ENCODE peak calls at places on chromosomes 1 and 21, in seven cellular contexts. L, R, X, F, G, E and B are unnamed samples.

GRCh38 chr1:201954263-201955008 is 867 bp upstream of the TIMM17A start:
- DNase-seq in G (no peak), X (peak), R (no peak), F (no peak), E (no peak), L (peak), B (no peak)

GRCh38 chr1:203661572-203661971 is 34.9 kb downstream of the ATP2B4 start:
- DNase-seq in X (no peak), L (no peak), R (peak), E (no peak), F (no peak), G (peak), B (no peak)

GRCh38 chr1:210754931-210755670 is 378.8 kb downstream of the KCNH1 start:
- DNase-seq in R (no peak), E (no peak), X (no peak), F (no peak), G (no peak), L (no peak), B (no peak)

GRCh38 chr1:150006881-150007401 is 3.6 kb downstream of the OTUD7B start:
- DNase-seq in R (no peak), G (no peak), E (no peak), F (no peak), L (no peak), X (peak), B (no peak)

GRCh38 chr1:64856564-64856963 is 109.8 kb downstream of the JAK1 start:
- DNase-seq in X (no peak), R (no peak), E (no peak), G (no peak), L (no peak), F (no peak), B (no peak)

GRCh38 chr1:206955476-206956312 is 9.4 kb upstream of the PIGR start:
- DNase-seq in X (peak), L (no peak), F (no peak), E (no peak), G (peak), R (no peak), B (no peak)

GRCh38 chr1:240027059-240027462 is 64.6 kb upstream of the FMN2 start:
- DNase-seq in E (no peak), G (peak), X (peak), L (peak), F (no peak), R (no peak), B (peak)

GRCh38 chr1:211736351-211736915 is 61.0 kb upstream of the NEK2 start:
- DNase-seq in R (no peak), F (no peak), L (no peak), E (no peak), G (no peak), X (no peak), B (no peak)

GRCh38 chr21:42546433-42546832 is 32.8 kb downstream of the SLC37A1 start:
- DNase-seq in R (no peak), F (no peak), X (no peak), L (no peak), G (no peak), E (no peak), B (no peak)

GRCh38 chr1:171590022-171590421 is 32.0 kb upstream of the MYOCOS start:
- DNase-seq in X (no peak), R (no peak), L (no peak), G (no peak), E (no peak), F (no peak), B (no peak)

GRCh38 chr1:214044438-214045214 is 56.9 kb downstream of the PROX1 start:
- DNase-seq in L (peak), E (no peak), X (no peak), F (no peak), G (peak), R (no peak), B (no peak)

GRCh38 chr1:74468982-74469603 is 43.3 kb downstream of the LRRC53 start:
- DNase-seq in L (no peak), R (peak), E (no peak), F (no peak), G (peak), X (peak), B (peak)

GRCh38 chr1:18809953-18810899 is 49.2 kb downstream of the TAS1R2 start:
- DNase-seq in F (no peak), E (no peak), L (no peak), X (no peak), G (no peak), R (no peak), B (no peak)

GRCh38 chr1:112957133-112957812 is 1.3 kb upstream of the SLC16A1 start:
- DNase-seq in R (peak), F (peak), L (peak), G (peak), X (no peak), E (peak), B (peak)

GRCh38 chr1:112257043-112257835 is 138.8 kb upstream of the CTTNBP2NL start:
- DNase-seq in L (no peak), G (no peak), F (no peak), X (no peak), R (no peak), E (no peak), B (no peak)

GRCh38 chr1:153774780-153775431 is at the start of gene SLC27A3:
- DNase-seq in E (peak), R (peak), L (peak), X (peak), F (no peak), G (no peak), B (peak)

GRCh38 chr1:181345146-181345545 is 138.2 kb upstream of the CACNA1E start:
- DNase-seq in L (no peak), E (no peak), R (no peak), F (no peak), X (no peak), G (no peak), B (no peak)

GRCh38 chr1:226111865-226112395 is 49.4 kb downstream of the H3-3A start:
- DNase-seq in E (no peak), R (no peak), G (no peak), L (peak), X (no peak), F (no peak), B (no peak)

GRCh38 chr1:50132495-50132894 is 23.8 kb downstream of the ELAVL4 start:
- DNase-seq in G (no peak), E (no peak), R (no peak), X (no peak), L (no peak), F (no peak), B (no peak)

GRCh38 chr21:17492415-17493168 is 20.3 kb upstream of the CXADR start:
- DNase-seq in F (no peak), R (no peak), E (no peak), G (peak), X (no peak), L (no peak), B (no peak)

GRCh38 chr1:75730432-75730831 is 5.9 kb downstream of the ACADM start:
- DNase-seq in E (no peak), L (no peak), R (no peak), X (no peak), G (peak), F (no peak), B (no peak)

GRCh38 chr1:32247983-32248889 is 1.2 kb downstream of the FAM167B start:
- DNase-seq in E (peak), G (peak), F (no peak), X (peak), L (peak), R (no peak), B (peak)

GRCh38 chr1:232900818-232901217 is 49.6 kb upstream of the NTPCR start:
- DNase-seq in X (no peak), L (no peak), E (no peak), R (no peak), F (no peak), G (no peak), B (no peak)

GRCh38 chr1:162703708-162704107 is 71.4 kb downstream of the DDR2 start:
- DNase-seq in F (no peak), G (no peak), X (no peak), L (no peak), R (no peak), E (no peak), B (no peak)

GRCh38 chr21:34592120-34592561 is 22.8 kb downstream of the RCAN1 start:
- DNase-seq in E (no peak), G (no peak), F (no peak), R (no peak), X (peak), L (no peak), B (no peak)

GRCh38 chr1:226463925-226464598 is 56.2 kb upstream of the PARP1 start:
- DNase-seq in G (no peak), L (no peak), E (no peak), R (no peak), X (no peak), F (no peak), B (no peak)

GRCh38 chr1:206575165-206575893 is 36.9 kb downstream of the EIF2D start:
- DNase-seq in F (no peak), E (no peak), R (no peak), X (peak), G (no peak), L (no peak), B (no peak)

GRCh38 chr1:26285366-26286063 is 5.6 kb downstream of the SH3BGRL3 start:
- DNase-seq in F (no peak), L (peak), X (peak), G (peak), E (no peak), R (peak), B (peak)

GRCh38 chr1:231359113-231359512 is 21.0 kb downstream of the SPRTN start:
- DNase-seq in G (no peak), L (no peak), E (no peak), X (no peak), R (no peak), F (no peak), B (no peak)

GRCh38 chr1:222093518-222093917 is 351.6 kb upstream of the DUSP10 start:
- DNase-seq in X (no peak), R (no peak), L (no peak), F (no peak), E (no peak), G (no peak), B (no peak)

GRCh38 chr21:39281207-39281606 is 32.2 kb downstream of the BRWD1 start:
- DNase-seq in G (no peak), X (no peak), E (no peak), F (no peak), L (no peak), R (no peak), B (no peak)

GRCh38 chr1:228015276-228016180 is 8.7 kb downstream of the WNT3A start:
- DNase-seq in L (peak), F (no peak), E (no peak), R (no peak), G (no peak), X (no peak), B (no peak)

GRCh38 chr1:66654643-66655042 is 97.6 kb upstream of the DYNLT5 start:
- DNase-seq in X (no peak), E (no peak), L (no peak), G (no peak), R (no peak), F (no peak), B (no peak)

GRCh38 chr1:66644331-66644730 is 107.9 kb upstream of the DYNLT5 start:
- DNase-seq in F (no peak), G (no peak), L (no peak), R (no peak), X (no peak), E (no peak), B (no peak)

GRCh38 chr1:66652556-66652955 is 99.7 kb upstream of the DYNLT5 start:
- DNase-seq in G (no peak), F (no peak), X (no peak), L (no peak), R (no peak), E (no peak), B (no peak)

GRCh38 chr1:66648896-66649597 is 103.2 kb upstream of the DYNLT5 start:
- DNase-seq in G (no peak), E (no peak), R (no peak), F (peak), X (no peak), L (no peak), B (no peak)
- TF ChIP-seq SP1 in G (no peak), E (no peak), R (no peak), F (no peak), X (no peak), L (no peak), B (no peak)

GRCh38 chr1:172657586-172657985 is 1.3 kb upstream of the FASLG start:
- DNase-seq in G (no peak), E (no peak), L (no peak), X (no peak), F (no peak), R (no peak), B (no peak)
- TF ChIP-seq SP1 in G (no peak), E (no peak), L (no peak), X (no peak), F (no peak), R (no peak), B (no peak)

GRCh38 chr1:77834771-77835334 is 53.6 kb upstream of the NEXN start:
- DNase-seq in G (no peak), F (no peak), X (no peak), E (no peak), R (no peak), L (no peak), B (no peak)
- TF ChIP-seq SP1 in G (no peak), F (no peak), X (no peak), E (no peak), R (no peak), L (no peak), B (no peak)

DNA sequence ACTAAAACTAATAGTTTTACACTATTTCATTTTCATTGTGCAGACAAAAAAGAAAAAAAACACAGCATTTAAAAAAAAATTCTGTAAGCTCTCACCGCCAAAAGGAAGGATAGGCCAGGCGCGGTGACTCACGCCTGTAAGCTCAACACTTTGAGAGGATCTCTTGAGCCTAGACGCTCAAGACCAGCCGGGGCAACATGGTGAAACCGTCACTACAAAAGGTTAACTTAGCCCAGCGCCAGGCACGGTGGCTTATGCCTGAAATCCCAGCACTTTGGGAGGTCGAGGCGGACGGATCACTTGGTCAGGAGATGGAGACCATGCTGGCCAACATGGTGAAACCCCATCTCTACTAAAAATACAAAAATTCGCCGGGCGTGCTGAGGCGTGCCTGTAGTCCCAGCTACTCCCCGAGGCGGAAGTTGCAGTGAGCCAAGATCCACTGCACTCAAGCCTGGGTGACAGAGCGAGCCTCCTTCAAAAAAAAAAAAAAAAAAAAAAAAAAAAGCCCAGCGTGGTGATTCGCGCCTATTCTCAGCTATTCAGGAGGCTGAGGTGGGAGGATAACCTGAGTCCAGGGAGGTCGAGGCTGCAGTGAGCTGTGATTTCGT is 14.3 kb upstream of the SPEN start:
- DNase-seq in E (no peak), L (no peak), G (no peak), R (peak), F (no peak), X (no peak), B (no peak)
- TF ChIP-seq SP1 in E (no peak), L (no peak), G (no peak), R (no peak), F (no peak), X (peak), B (no peak)

DNA sequence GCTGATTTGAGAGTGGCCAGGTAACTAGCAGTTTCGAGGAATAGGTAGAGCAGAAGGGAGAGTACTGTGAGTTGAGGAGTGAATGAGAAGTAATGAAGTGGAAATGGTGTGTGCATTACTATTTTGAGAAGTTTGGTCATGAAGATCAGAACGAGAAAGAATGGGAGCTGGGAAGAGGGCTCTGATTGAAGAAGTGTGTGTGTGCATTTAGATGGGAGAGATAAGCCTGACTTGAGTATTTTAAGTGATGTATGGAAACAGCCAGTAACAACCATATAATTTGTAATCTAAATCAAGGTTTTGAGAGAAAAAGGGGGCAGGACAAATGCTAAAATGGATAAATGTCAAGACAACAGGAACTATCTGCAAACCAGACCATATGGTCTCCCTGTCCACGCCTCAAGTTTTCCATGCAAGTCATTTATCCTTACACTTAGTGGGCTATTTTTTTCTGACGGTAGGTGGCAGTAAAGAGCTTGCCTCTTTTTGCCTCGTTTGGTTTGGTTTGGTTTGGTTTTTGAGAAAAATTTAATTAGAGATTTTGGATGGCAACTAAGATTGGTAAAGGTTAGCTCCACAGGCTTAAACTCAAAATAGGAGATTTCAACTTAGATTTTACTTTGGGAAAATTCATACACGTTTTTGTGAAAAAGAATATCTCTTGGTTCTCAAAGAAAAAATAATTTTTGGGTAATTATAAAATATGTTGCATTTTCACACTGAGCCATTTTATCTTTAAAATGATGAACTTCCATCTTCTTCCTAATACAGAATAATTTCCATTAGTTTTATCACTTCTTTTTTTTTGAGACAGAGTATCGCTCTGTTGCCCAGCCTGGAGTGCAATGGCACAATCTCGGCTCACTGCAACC is 9.5 kb upstream of the B3GALNT2 start:
- DNase-seq in R (peak), L (no peak), G (peak), F (no peak), E (no peak), X (peak), B (peak)
- TF ChIP-seq SP1 in R (no peak), L (no peak), G (no peak), F (no peak), E (no peak), X (no peak), B (no peak)

GRCh38 chr1:8866173-8866791 is 12.2 kb downstream of the ENO1 start:
- DNase-seq in E (no peak), R (no peak), X (no peak), G (no peak), L (no peak), F (no peak), B (no peak)
- TF ChIP-seq SP1 in E (peak), R (no peak), X (no peak), G (no peak), L (no peak), F (no peak), B (no peak)

GRCh38 chr1:23530089-23530749 is 814 bp downstream of the E2F2 start:
- DNase-seq in E (no peak), X (peak), G (no peak), F (no peak), L (no peak), R (no peak), B (no peak)

GRCh38 chr1:23528245-23528978 is 2.6 kb downstream of the E2F2 start:
- DNase-seq in E (no peak), F (peak), R (peak), L (no peak), X (peak), G (peak), B (peak)

GRCh38 chr1:23527366-23527765 is 3.7 kb downstream of the E2F2 start:
- DNase-seq in G (no peak), F (no peak), R (no peak), X (no peak), E (no peak), L (no peak), B (no peak)

GRCh38 chr1:23530750-23531651 is at the start of gene E2F2:
- DNase-seq in G (peak), F (no peak), E (peak), X (peak), R (peak), L (peak), B (peak)

GRCh38 chr1:23529146-23530088 is 1.6 kb downstream of the E2F2 start:
- DNase-seq in G (no peak), R (no peak), F (no peak), E (no peak), X (peak), L (no peak), B (no peak)
- TF ChIP-seq SP1 in G (no peak), R (no peak), F (no peak), E (no peak), X (no peak), L (no peak), B (no peak)

GRCh38 chr1:20312818-20313217 is 22.1 kb downstream of the VWA5B1 start:
- DNase-seq in R (no peak), E (no peak), X (no peak), L (no peak), F (no peak), G (no peak), B (no peak)

GRCh38 chr1:20307026-20307425 is 16.4 kb downstream of the VWA5B1 start:
- DNase-seq in R (no peak), F (no peak), X (no peak), G (no peak), L (no peak), E (no peak), B (no peak)

GRCh38 chr1:20312310-20312709 is 21.6 kb downstream of the VWA5B1 start:
- DNase-seq in E (no peak), R (no peak), X (no peak), L (no peak), F (no peak), G (no peak), B (no peak)

DNA sequence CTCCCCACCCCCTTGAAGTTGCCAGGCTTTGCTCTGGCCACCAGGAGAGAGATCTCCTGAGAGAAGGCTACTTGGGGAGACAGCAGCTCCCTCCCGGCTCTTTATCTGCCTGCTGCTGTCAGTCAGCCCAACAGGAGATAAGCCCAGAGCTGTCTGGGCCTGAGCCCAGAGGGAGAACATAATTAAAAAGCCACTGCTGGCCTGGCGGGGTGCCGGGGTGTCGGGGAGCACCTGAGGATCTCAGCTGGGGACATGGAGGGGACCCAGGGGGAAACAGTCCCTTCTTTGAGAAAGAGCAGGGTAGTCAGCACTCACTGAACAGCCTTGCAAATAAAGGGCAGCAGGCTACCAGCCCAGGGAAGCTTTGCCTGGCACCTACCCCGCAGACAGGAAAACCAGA is 17.9 kb downstream of the VWA5B1 start:
- DNase-seq in X (peak), R (no peak), F (no peak), E (no peak), L (no peak), G (no peak), B (no peak)
- TF ChIP-seq SP1 in X (no peak), R (no peak), F (no peak), E (no peak), L (no peak), G (no peak), B (no peak)